ENCODE peak calls at places on chromosomes 3 and 15, in ten cellular contexts. F, P, M, V, B, I, C, Y, E and L are unnamed samples.

GRCh38 chr3:176919836-176920760 is 277.2 kb downstream of the TBL1XR1 start:
- DNase-seq in F (no peak), P (no peak), M (peak; percentile 7), V (no peak), B (no peak), I (peak; percentile 23), C (peak; percentile 48), Y (peak; percentile 94), E (no peak), L (no peak)

GRCh38 chr3:119297169-119297568 is 3.0 kb downstream of the ARHGAP31 start:
- DNase-seq in F (no peak), P (no peak), M (no peak), V (no peak), B (no peak), I (peak; percentile 49), C (no peak), Y (peak; percentile 71), E (no peak), L (no peak)

GRCh38 chr3:20043398-20043797 is 3.2 kb downstream of the KAT2B start:
- DNase-seq in F (peak; percentile 24), P (peak; percentile 18), M (no peak), V (peak; percentile 68), B (peak; percentile 86), I (peak; percentile 66), C (peak; percentile 52), Y (no peak), E (peak; percentile 75), L (peak; percentile 78)

GRCh38 chr3:21562225-21562624 is 188.8 kb downstream of the ZNF385D start:
- DNase-seq in F (no peak), P (no peak), M (no peak), V (no peak), B (no peak), I (no peak), C (no peak), Y (no peak), E (no peak), L (no peak)

GRCh38 chr15:78093242-78094020 is 1.1 kb downstream of the SH2D7 start:
- DNase-seq in F (no peak), P (no peak), M (no peak), V (no peak), B (no peak), I (no peak), C (no peak), Y (peak; percentile 95), E (no peak), L (no peak)

GRCh38 chr15:73926191-73927002 is at the start of gene LOXL1:
- DNase-seq in F (no peak), P (peak; percentile 18), M (no peak), V (no peak), B (peak; percentile 84), I (peak; percentile 74), C (peak; percentile 90), Y (peak; percentile 92), E (peak; percentile 57), L (peak; percentile 41)

GRCh38 chr3:66276705-66277274 is 56.0 kb downstream of the SLC25A26 start:
- DNase-seq in F (no peak), P (peak; percentile 19), M (peak; percentile 62), V (peak; percentile 77), B (no peak), I (peak; percentile 39), C (peak; percentile 83), Y (peak; percentile 85), E (no peak), L (peak; percentile 89)

GRCh38 chr3:15808679-15809078 is 10.9 kb upstream of the ANKRD28 start:
- DNase-seq in F (no peak), P (no peak), M (no peak), V (no peak), B (no peak), I (no peak), C (no peak), Y (no peak), E (no peak), L (no peak)

GRCh38 chr3:87855626-87856025 is 203.2 kb downstream of the CGGBP1 start:
- DNase-seq in F (no peak), P (no peak), M (peak; percentile 60), V (no peak), B (no peak), I (no peak), C (no peak), Y (no peak), E (no peak), L (no peak)

DNA sequence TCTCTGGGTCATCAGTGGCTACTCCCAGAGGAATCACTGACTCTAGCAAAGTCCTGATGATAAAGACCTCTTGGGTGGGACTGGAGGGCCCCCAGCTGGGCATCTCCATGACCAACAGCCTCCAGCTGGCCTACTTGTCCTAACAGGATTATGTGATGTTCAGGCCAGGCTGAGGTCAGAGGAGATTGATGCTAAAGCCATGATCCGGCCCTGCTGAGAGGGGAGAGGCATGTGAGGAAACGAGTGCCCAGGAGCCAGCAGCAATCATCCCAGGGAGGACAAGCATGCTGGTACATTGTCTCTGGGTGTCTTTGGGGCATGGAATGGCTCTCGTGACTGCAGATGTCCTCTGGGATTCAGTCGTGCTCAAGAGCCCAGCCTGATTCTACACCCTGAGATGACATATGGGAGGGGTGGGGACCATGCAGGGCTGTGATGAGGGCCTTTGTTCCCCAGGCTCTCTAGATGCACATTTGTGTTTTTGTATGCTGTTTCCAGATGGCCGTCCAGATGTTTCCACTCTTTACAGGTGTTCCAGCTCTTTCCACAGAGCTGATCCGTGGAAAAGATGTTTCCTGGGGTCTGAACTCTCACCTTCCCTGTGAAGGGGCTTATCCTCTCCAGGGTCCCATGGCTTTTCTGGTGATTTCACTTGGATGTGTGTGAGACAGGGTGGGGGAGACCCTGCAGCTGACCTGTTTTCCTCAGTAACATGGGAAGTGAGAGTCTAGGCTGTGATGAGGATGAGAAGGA is 20.2 kb downstream of the SLC24A1 start:
- DNase-seq in F (no peak), P (no peak), M (peak; percentile 23), V (no peak), B (no peak), I (no peak), C (no peak), Y (no peak), E (no peak), L (no peak)
- H3K4me1 ChIP-seq in F (peaks cover 11% of the 10 kb centered on the region), P (no peaks in the 10 kb centered on the region), M (peaks cover 5% of the 10 kb centered on the region), V (peaks cover 22% of the 10 kb centered on the region), B (peaks cover 4% of the 10 kb centered on the region), I (no peaks in the 10 kb centered on the region), C (no peaks in the 10 kb centered on the region), Y (peaks cover 7% of the 10 kb centered on the region), E (no peaks in the 10 kb centered on the region), L (peaks cover 8% of the 10 kb centered on the region)

GRCh38 chr15:62896969-62897486 is 145.5 kb upstream of the TPM1 start:
- DNase-seq in F (peak; percentile 7), P (no peak), M (peak; percentile 99), V (no peak), B (peak; percentile 95), I (peak; percentile 91), C (peak; percentile 90), Y (peak; percentile 99), E (peak; percentile 96), L (peak; percentile 79)

GRCh38 chr15:62897634-62898033 is 144.9 kb upstream of the TPM1 start:
- DNase-seq in F (no peak), P (no peak), M (no peak), V (no peak), B (no peak), I (no peak), C (no peak), Y (no peak), E (no peak), L (no peak)

GRCh38 chr15:62900071-62900812 is 142.3 kb upstream of the TPM1 start:
- DNase-seq in F (no peak), P (no peak), M (peak; percentile 50), V (no peak), B (no peak), I (no peak), C (no peak), Y (no peak), E (no peak), L (no peak)

GRCh38 chr15:62901087-62901486 is 141.5 kb upstream of the TPM1 start:
- DNase-seq in F (no peak), P (no peak), M (no peak), V (no peak), B (peak; percentile 65), I (no peak), C (no peak), Y (no peak), E (no peak), L (no peak)

DNA sequence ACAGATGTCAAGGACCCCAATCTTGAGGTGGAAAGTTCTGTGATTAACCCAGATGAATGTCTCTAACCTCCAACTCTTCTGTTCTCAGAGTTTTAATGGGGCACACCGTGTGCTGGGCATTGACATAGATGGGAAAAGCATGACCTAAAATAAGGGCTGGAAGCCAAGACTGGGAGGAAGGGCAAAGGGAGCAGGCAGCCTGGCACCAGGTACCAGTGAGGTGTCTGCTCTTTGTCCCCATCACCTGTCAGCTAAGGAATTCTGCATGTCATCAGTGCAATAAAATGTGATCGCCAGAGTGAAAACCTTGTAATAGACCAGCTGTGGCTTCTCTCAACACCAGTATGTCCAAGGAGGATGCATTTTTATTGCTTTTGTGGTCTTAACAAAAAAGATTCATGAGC is 143.5 kb upstream of the TPM1 start:
- DNase-seq in F (no peak), P (no peak), M (peak; percentile 58), V (no peak), B (no peak), I (no peak), C (peak; percentile 60), Y (no peak), E (no peak), L (no peak)
- H3K4me1 ChIP-seq in F (peaks cover 46% of the 10 kb centered on the region), P (no peaks in the 10 kb centered on the region), M (peaks cover 75% of the 10 kb centered on the region), V (no peaks in the 10 kb centered on the region), B (peaks cover 54% of the 10 kb centered on the region), I (peaks cover 5% of the 10 kb centered on the region), C (peaks cover 25% of the 10 kb centered on the region), Y (peaks cover 25% of the 10 kb centered on the region), E (peaks cover 22% of the 10 kb centered on the region), L (peaks cover 18% of the 10 kb centered on the region)

GRCh38 chr3:44835684-44836083 is 26.0 kb upstream of the TMEM42 start:
- DNase-seq in F (no peak), P (no peak), M (no peak), V (no peak), B (no peak), I (no peak), C (no peak), Y (no peak), E (no peak), L (no peak)
- H3K4me1 ChIP-seq in F (no peaks in the 10 kb centered on the region), P (no peaks in the 10 kb centered on the region), M (no peaks in the 10 kb centered on the region), V (no peaks in the 10 kb centered on the region), B (no peaks in the 10 kb centered on the region), I (no peaks in the 10 kb centered on the region), C (no peaks in the 10 kb centered on the region), Y (no peaks in the 10 kb centered on the region), E (no peaks in the 10 kb centered on the region), L (no peaks in the 10 kb centered on the region)

DNA sequence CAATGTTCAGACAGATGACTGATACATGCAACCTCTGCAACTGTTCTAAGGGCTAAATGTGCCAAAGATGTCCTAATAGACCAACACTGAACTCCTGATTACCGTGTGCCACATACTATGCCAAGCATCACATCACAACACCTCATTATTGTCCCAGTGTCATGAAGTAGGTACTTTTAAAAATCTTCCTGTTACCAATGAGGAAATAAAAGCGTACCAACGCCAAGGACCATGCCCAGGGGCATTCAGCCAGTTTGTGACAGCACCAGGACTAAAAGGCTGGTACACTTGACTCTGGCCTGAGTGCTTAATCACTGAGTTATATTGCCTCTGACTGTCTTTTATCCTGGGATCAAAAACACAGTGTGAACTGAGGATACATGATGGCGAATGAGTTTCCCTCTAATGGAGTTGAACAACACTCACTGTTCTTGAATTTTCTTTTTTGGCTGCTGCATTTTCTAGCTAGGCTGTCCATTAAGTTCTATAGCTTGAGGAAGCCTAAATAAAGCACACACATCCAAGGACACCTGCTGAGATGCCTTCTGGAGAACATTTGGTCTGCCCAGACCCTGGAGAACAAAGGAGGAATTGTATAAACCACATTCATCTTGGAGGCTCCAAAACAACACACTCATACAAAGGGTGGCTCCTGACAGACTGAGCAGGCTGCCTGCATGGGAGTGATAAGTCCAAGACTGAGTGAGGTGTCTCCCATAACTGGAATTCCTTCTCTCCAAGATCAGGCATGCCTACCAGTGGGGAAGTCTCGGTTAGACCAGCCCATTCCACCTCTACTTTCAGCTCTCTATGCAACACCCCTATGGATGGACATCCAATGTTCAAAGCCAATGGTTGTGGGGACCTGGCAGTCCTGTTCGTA is 126.7 kb upstream of the PRICKLE2 start:
- DNase-seq in F (no peak), P (no peak), M (peak; percentile 7), V (no peak), B (no peak), I (no peak), C (no peak), Y (peak; percentile 54), E (no peak), L (no peak)
- H3K4me1 ChIP-seq in F (peaks cover 91% of the 10 kb centered on the region), P (no peaks in the 10 kb centered on the region), M (peaks cover 39% of the 10 kb centered on the region), V (no peaks in the 10 kb centered on the region), B (no peaks in the 10 kb centered on the region), I (peaks cover 9% of the 10 kb centered on the region), C (peaks cover 24% of the 10 kb centered on the region), Y (peaks cover 22% of the 10 kb centered on the region), E (peaks cover 15% of the 10 kb centered on the region), L (peaks cover 7% of the 10 kb centered on the region)